ENCODE peak calls at places on chromosome 22, in six cellular contexts. A, Z, R, J, S and B are unnamed samples.

GRCh38 chr22:47724030-47724429 is 961.6 kb downstream of the TBC1D22A start:
- DNase-seq in A (no peak), Z (no peak), R (no peak), J (no peak), S (no peak), B (no peak)

GRCh38 chr22:26589367-26589844 is 526 bp downstream of the TPST2 start:
- DNase-seq in A (no peak), Z (peak; percentile 17), R (no peak), J (peak; percentile 50), S (no peak), B (peak; percentile 28)

GRCh38 chr22:28741200-28741757 is 341 bp downstream of the CHEK2 start:
- DNase-seq in A (no peak), Z (no peak), R (no peak), J (no peak), S (no peak), B (no peak)

GRCh38 chr22:50599816-50600454 is 658 bp upstream of the MAPK8IP2 start:
- DNase-seq in A (peak; percentile 50), Z (peak; percentile 67), R (peak; percentile 22), J (peak; percentile 75), S (peak; percentile 47), B (peak; percentile 22)

GRCh38 chr22:24319451-24319850 is 48.8 kb downstream of the SPECC1L start:
- DNase-seq in A (no peak), Z (no peak), R (peak; percentile 11), J (no peak), S (no peak), B (no peak)

GRCh38 chr22:50091092-50091491 is 1.3 kb downstream of the MOV10L1 start:
- DNase-seq in A (no peak), Z (no peak), R (no peak), J (no peak), S (no peak), B (no peak)

GRCh38 chr22:25083414-25084166 is 116.1 kb upstream of the CRYBB3 start:
- DNase-seq in A (peak; percentile 3), Z (no peak), R (no peak), J (no peak), S (no peak), B (peak; percentile 82)

GRCh38 chr22:19124377-19124776 is 2.2 kb upstream of the DGCR2 start:
- DNase-seq in A (no peak), Z (no peak), R (no peak), J (no peak), S (no peak), B (no peak)

GRCh38 chr22:26707090-26707489 is 49.7 kb downstream of the MIAT start:
- DNase-seq in A (no peak), Z (no peak), R (no peak), J (no peak), S (no peak), B (no peak)

GRCh38 chr22:37273126-37273845 is 9.0 kb upstream of the CYTH4 start:
- DNase-seq in A (no peak), Z (no peak), R (no peak), J (peak; percentile 18), S (no peak), B (no peak)

GRCh38 chr22:20563464-20563906 is 56.1 kb downstream of the MED15 start:
- DNase-seq in A (no peak), Z (no peak), R (no peak), J (no peak), S (no peak), B (no peak)

GRCh38 chr22:39932918-39933649 is 27.1 kb upstream of the TMA7B start:
- DNase-seq in A (peak; percentile 16), Z (peak; percentile 69), R (no peak), J (peak; percentile 34), S (no peak), B (peak; percentile 80)

GRCh38 chr22:22764085-22764484 is 119.7 kb downstream of the GGTLC2 start:
- DNase-seq in A (no peak), Z (no peak), R (no peak), J (no peak), S (no peak), B (no peak)

GRCh38 chr22:19568337-19569311 is 44.4 kb upstream of the CLDN5 start:
- DNase-seq in A (no peak), Z (no peak), R (no peak), J (peak; percentile 42), S (no peak), B (no peak)

GRCh38 chr22:21449531-21450319 is 17.5 kb upstream of the TMEM191C start:
- DNase-seq in A (no peak), Z (no peak), R (no peak), J (peak; percentile 18), S (no peak), B (no peak)

GRCh38 chr22:37932821-37933578 is 20.4 kb downstream of the C22orf23 start:
- DNase-seq in A (no peak), Z (no peak), R (no peak), J (peak; percentile 56), S (no peak), B (no peak)

GRCh38 chr22:38016182-38017078 is 32.1 kb upstream of the SOX10 start:
- DNase-seq in A (no peak), Z (peak; percentile 44), R (no peak), J (peak; percentile 67), S (no peak), B (peak; percentile 96)

GRCh38 chr22:49594078-49594477 is 233.6 kb downstream of the BRD1 start:
- DNase-seq in A (no peak), Z (no peak), R (no peak), J (no peak), S (no peak), B (no peak)

GRCh38 chr22:22103078-22103593 is 120.5 kb upstream of the TOP3B start:
- DNase-seq in A (no peak), Z (no peak), R (no peak), J (no peak), S (no peak), B (peak; percentile 68)

GRCh38 chr22:44918166-44918924 is 91.5 kb downstream of the PHF21B start:
- DNase-seq in A (no peak), Z (no peak), R (no peak), J (no peak), S (no peak), B (no peak)

GRCh38 chr22:23547818-23548500 is 32.1 kb downstream of the IGLL1 start:
- DNase-seq in A (no peak), Z (no peak), R (no peak), J (no peak), S (no peak), B (no peak)

GRCh38 chr22:48348855-48349254 is 1478.8 kb downstream of the BRD1 start:
- DNase-seq in A (no peak), Z (no peak), R (no peak), J (no peak), S (no peak), B (no peak)

GRCh38 chr22:37892566-37893338 is 13.3 kb upstream of the MICALL1 start:
- DNase-seq in A (no peak), Z (no peak), R (no peak), J (peak; percentile 85), S (no peak), B (no peak)